ENCODE peak calls at places on chromosomes 6 and 20, in eight cellular contexts. I is fibroblast of mammary gland; C is CD8-positive, alpha-beta T cell; Q is AG04450; L is A549; A is endodermal cell; B is HCT116; Z is OCI-LY7. X is an unnamed sample.

GRCh38 chr6:37324131-37325033 is 29.4 kb upstream of the RNF8 start:
- DNase-seq in I (peak; percentile 71), C (no peak), Q (no peak), L (no peak), A (no peak), B (peak; percentile 28), Z (no peak), X (peak; percentile 53)

GRCh38 chr6:105714846-105715245 is 312.0 kb upstream of the PREP start:
- DNase-seq in I (no peak), C (no peak), Q (no peak), L (no peak), A (no peak), B (no peak), Z (no peak), X (no peak)

GRCh38 chr6:73264446-73264845 is 1.4 kb upstream of the KHDC1 start:
- DNase-seq in I (no peak), C (no peak), Q (no peak), L (no peak), A (no peak), B (no peak), Z (no peak), X (no peak)

GRCh38 chr6:57158658-57159057 is 13.5 kb upstream of the BAG2 start:
- DNase-seq in I (peak; percentile 42), C (no peak), Q (no peak), L (no peak), A (no peak), B (no peak), Z (no peak), X (no peak)

GRCh38 chr6:158232445-158233213 is 64.5 kb downstream of the GTF2H5 start:
- DNase-seq in I (peak; percentile 62), C (peak; percentile 21), Q (no peak), L (peak; percentile 48), A (peak; percentile 83), B (no peak), Z (peak; percentile 70), X (peak; percentile 75)

GRCh38 chr20:36573103-36573797 is at the start of gene TGIF2:
- DNase-seq in I (peak; percentile 46), C (peak; percentile 90), Q (peak; percentile 37), L (peak; percentile 55), A (peak; percentile 98), B (peak; percentile 34), Z (peak; percentile 95), X (peak; percentile 53)

GRCh38 chr20:49685809-49686208 is 27.9 kb downstream of the B4GALT5 start:
- DNase-seq in I (peak; percentile 72), C (no peak), Q (no peak), L (no peak), A (no peak), B (no peak), Z (no peak), X (peak; percentile 84)

GRCh38 chr6:136087986-136088385 is 162.1 kb downstream of the MTFR2 start:
- DNase-seq in I (peak; percentile 57), C (no peak), Q (no peak), L (no peak), A (no peak), B (no peak), Z (no peak), X (no peak)

GRCh38 chr6:18262812-18263560 is 1.3 kb downstream of the DEK start:
- DNase-seq in I (peak; percentile 17), C (no peak), Q (no peak), L (peak; percentile 7), A (no peak), B (no peak), Z (peak; percentile 79), X (peak; percentile 34)

GRCh38 chr20:266604-267562 is 9.4 kb downstream of the DEFB132 start:
- DNase-seq in I (peak; percentile 75), C (peak; percentile 85), Q (peak; percentile 33), L (peak; percentile 91), A (peak; percentile 99), B (peak; percentile 65), Z (peak; percentile 83), X (peak; percentile 65)

GRCh38 chr6:150256618-150257272 is 112.1 kb upstream of the IYD start:
- DNase-seq in I (peak; percentile 95), C (no peak), Q (no peak), L (no peak), A (no peak), B (no peak), Z (no peak), X (peak; percentile 78)

GRCh38 chr6:156866181-156866862 is 89.1 kb downstream of the ARID1B start:
- DNase-seq in I (peak; percentile 46), C (no peak), Q (no peak), L (peak; percentile 8), A (peak; percentile 65), B (no peak), Z (peak; percentile 38), X (no peak)

GRCh38 chr20:25510202-25510601 is 75.1 kb downstream of the NINL start:
- DNase-seq in I (no peak), C (no peak), Q (no peak), L (no peak), A (no peak), B (no peak), Z (no peak), X (no peak)

GRCh38 chr20:48406462-48407235 is 421.1 kb downstream of the PREX1 start:
- DNase-seq in I (peak; percentile 8), C (no peak), Q (no peak), L (no peak), A (no peak), B (no peak), Z (no peak), X (no peak)

GRCh38 chr6:96522469-96523009 is 933 bp downstream of the UFL1 start:
- DNase-seq in I (peak; percentile 35), C (no peak), Q (no peak), L (peak; percentile 9), A (no peak), B (no peak), Z (peak; percentile 44), X (peak; percentile 30)

GRCh38 chr6:147651249-147652063 is 143.0 kb downstream of the SAMD5 start:
- DNase-seq in I (peak; percentile 44), C (no peak), Q (no peak), L (peak; percentile 8), A (peak; percentile 73), B (no peak), Z (no peak), X (no peak)

GRCh38 chr6:145963216-145964068 is 716 bp downstream of the SHPRH start:
- DNase-seq in I (peak; percentile 42), C (no peak), Q (no peak), L (peak; percentile 27), A (no peak), B (peak; percentile 1), Z (peak; percentile 65), X (peak; percentile 42)

GRCh38 chr6:69973763-69974162 is 107.4 kb downstream of the COL19A1 start:
- DNase-seq in I (no peak), C (no peak), Q (no peak), L (no peak), A (no peak), B (no peak), Z (no peak), X (no peak)

GRCh38 chr6:110337481-110337880 is 20.7 kb downstream of the METTL24 start:
- DNase-seq in I (peak; percentile 11), C (no peak), Q (no peak), L (no peak), A (no peak), B (no peak), Z (no peak), X (no peak)

GRCh38 chr6:43455034-43455747 is at the start of gene DLK2:
- DNase-seq in I (no peak), C (peak; percentile 10), Q (no peak), L (no peak), A (no peak), B (no peak), Z (no peak), X (no peak)

GRCh38 chr6:95431637-95432228 is 145.6 kb upstream of the MANEA start:
- DNase-seq in I (peak; percentile 51), C (peak; percentile 4), Q (peak; percentile 3), L (peak; percentile 38), A (peak; percentile 82), B (peak; percentile 23), Z (peak; percentile 42), X (peak; percentile 54)

GRCh38 chr6:170124150-170124549 is 166.7 kb downstream of the DLL1 start:
- DNase-seq in I (no peak), C (no peak), Q (no peak), L (no peak), A (peak; percentile 12), B (no peak), Z (no peak), X (no peak)

GRCh38 chr6:155201461-155202226 is 62.2 kb upstream of the CLDN20 start:
- DNase-seq in I (peak; percentile 65), C (no peak), Q (peak; percentile 49), L (peak; percentile 54), A (no peak), B (peak; percentile 28), Z (no peak), X (peak; percentile 83)

GRCh38 chr6:40287296-40287820 is 299.8 kb downstream of the LRFN2 start:
- DNase-seq in I (no peak), C (no peak), Q (no peak), L (no peak), A (no peak), B (no peak), Z (no peak), X (no peak)

GRCh38 chr6:1569377-1569776 is 40.3 kb upstream of the FOXC1 start:
- DNase-seq in I (no peak), C (no peak), Q (no peak), L (no peak), A (no peak), B (no peak), Z (no peak), X (no peak)

GRCh38 chr20:3077618-3078134 is 6.3 kb downstream of the OXT start:
- DNase-seq in I (no peak), C (no peak), Q (no peak), L (no peak), A (no peak), B (no peak), Z (no peak), X (no peak)
- H3K4me3 ChIP-seq in I (no peak overlapping the region), C (no peak overlapping the region), Q (no peak overlapping the region), L (no peak overlapping the region), A (no peak overlapping the region), B (no peak overlapping the region), Z (no peak overlapping the region), X (no peak overlapping the region)

GRCh38 chr6:168212322-168212721 is 107.3 kb downstream of the DACT2 start:
- DNase-seq in I (no peak), C (no peak), Q (no peak), L (no peak), A (peak; percentile 31), B (no peak), Z (no peak), X (no peak)
- TF ChIP-seq CTCF in I (no peak), C (no peak), Q (no peak), L (no peak), A (no peak), B (no peak), Z (no peak), X (no peak)

DNA sequence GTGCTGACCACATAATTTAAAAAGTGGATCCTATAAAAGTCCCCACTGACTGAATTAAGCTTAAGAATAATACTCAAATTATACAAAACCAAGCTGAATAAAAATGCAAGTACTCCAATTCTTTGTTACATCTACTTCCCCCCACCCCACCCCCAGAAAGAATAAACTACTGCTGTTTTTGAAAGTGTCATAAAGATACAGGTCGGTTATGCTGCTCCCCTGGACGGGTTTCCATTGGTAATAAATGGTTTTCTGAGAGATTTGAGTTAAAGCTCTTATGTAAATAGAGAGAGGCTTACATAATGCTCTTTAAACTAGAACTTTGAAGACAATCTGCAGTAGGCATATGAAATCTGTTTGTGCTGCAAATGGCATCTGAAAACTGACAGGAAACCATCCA is 10.9 kb upstream of the POU3F2 start:
- DNase-seq in I (no peak), C (no peak), Q (no peak), L (no peak), A (no peak), B (no peak), Z (no peak), X (no peak)
- H3K4me3 ChIP-seq in I (no peak overlapping the region), C (no peak overlapping the region), Q (no peak overlapping the region), L (no peak overlapping the region), A (peak overlapping the region; percentile 84), B (no peak overlapping the region), Z (no peak overlapping the region), X (no peak overlapping the region)

GRCh38 chr6:5995705-5996686 is 10.7 kb downstream of the NRN1 start:
- DNase-seq in I (peak; percentile 85), C (no peak), Q (no peak), L (peak; percentile 40), A (peak; percentile 96), B (no peak), Z (no peak), X (peak; percentile 32)
- TF ChIP-seq CTCF in I (peak; percentile 44), C (no peak), Q (peak; percentile 37), L (no peak), A (peak; percentile 67), B (no peak), Z (no peak), X (peak; percentile 31)